ENCODE peak calls at places on chromosomes 12 and 14, in four cellular contexts. G, B, E and N are unnamed samples.

GRCh38 chr12:124497658-124498057 is 69.8 kb downstream of the NCOR2 start:
- DNase-seq in E (no peak), B (no peak), G (no peak), N (peak)

GRCh38 chr12:67355428-67356385 is 86.5 kb downstream of the CAND1 start:
- DNase-seq in B (peak), G (peak), E (no peak), N (peak)

GRCh38 chr12:76031081-76031413 is 529 bp downstream of the PHLDA1 start:
- DNase-seq in E (no peak), G (no peak), B (no peak), N (no peak)

GRCh38 chr14:95208598-95208997 is 51.3 kb upstream of the DICER1 start:
- DNase-seq in B (no peak), E (no peak), G (no peak), N (no peak)

GRCh38 chr12:131911851-131912525 is 17.1 kb upstream of the PUS1 start:
- DNase-seq in G (no peak), E (no peak), B (no peak), N (no peak)

GRCh38 chr12:119956047-119956446 is 33.0 kb upstream of the BICDL1 start:
- DNase-seq in E (no peak), G (no peak), B (no peak), N (no peak)

GRCh38 chr14:72682188-72682587 is 211.7 kb downstream of the DPF3 start:
- DNase-seq in B (no peak), G (no peak), E (no peak), N (no peak)

GRCh38 chr12:84817297-84817696 is 95.3 kb downstream of the SLC6A15 start:
- DNase-seq in E (no peak), B (no peak), G (no peak), N (no peak)

GRCh38 chr12:104219361-104219892 is 3.8 kb downstream of the TXNRD1 start:
- DNase-seq in B (peak), E (no peak), G (peak), N (no peak)

GRCh38 chr12:45730842-45731336 is 1.4 kb downstream of the ARID2 start:
- DNase-seq in E (peak), G (no peak), B (no peak), N (peak)

GRCh38 chr14:45038256-45038655 is 45.7 kb upstream of the PRPF39 start:
- DNase-seq in E (no peak), B (no peak), G (no peak), N (no peak)

GRCh38 chr12:8687846-8688601 is 9.8 kb upstream of the RIMKLB start:
- DNase-seq in G (peak), E (no peak), B (no peak), N (peak)

GRCh38 chr14:78207414-78207813 is 37.2 kb downstream of the NRXN3 start:
- DNase-seq in E (no peak), G (no peak), B (no peak), N (peak)

GRCh38 chr12:77496714-77497113 is 334.0 kb upstream of the NAV3 start:
- DNase-seq in G (no peak), B (no peak), E (no peak), N (no peak)

GRCh38 chr14:88346048-88346639 is 23.1 kb upstream of the KCNK10 start:
- DNase-seq in B (no peak), E (no peak), G (no peak), N (no peak)

GRCh38 chr14:53399057-53399456 is 245.9 kb upstream of the DDHD1 start:
- DNase-seq in E (no peak), G (no peak), B (no peak), N (no peak)

GRCh38 chr14:44639986-44640385 is 132.9 kb upstream of the FSCB start:
- DNase-seq in E (no peak), G (no peak), B (no peak), N (no peak)